ENCODE peak calls at places on chromosomes 7 and 10, in eight cellular contexts. One of them, this sample, is unnamed.

GRCh38 chr10:70508912-70509366 is 30.4 kb downstream of the PALD1 start:
- DNase-seq in tibial artery: peak; percentile 81
- DNase-seq in AG08395: peak; percentile 58
- DNase-seq in stimulated activated CD4-positive, alpha-beta T cell treated with anti-CD3 and anti-CD28 coated beads, Interleukin-15, amount 100 ng/mL, for 24 hours: no peak
- DNase-seq in HCT116: no peak
- DNase-seq in OCI-M1: no peak
- DNase-seq in K562: no peak
- DNase-seq in amniotic stem cell: no peak
- DNase-seq in this sample: no peak

GRCh38 chr7:1531263-1531978 is 919 bp downstream of the MAFK start:
- DNase-seq in HCT116: no peak
- DNase-seq in AG08395: no peak
- DNase-seq in stimulated activated CD4-positive, alpha-beta T cell treated with anti-CD3 and anti-CD28 coated beads, Interleukin-15, amount 100 ng/mL, for 24 hours: peak; percentile 39
- DNase-seq in tibial artery: peak; percentile 82
- DNase-seq in OCI-M1: peak; percentile 2
- DNase-seq in amniotic stem cell: no peak
- DNase-seq in K562: no peak
- DNase-seq in this sample: no peak

GRCh38 chr10:119253433-119254174 is 46.2 kb downstream of the GRK5 start:
- DNase-seq in AG08395: peak; percentile 93
- DNase-seq in HCT116: peak; percentile 97
- DNase-seq in OCI-M1: no peak
- DNase-seq in tibial artery: peak; percentile 95
- DNase-seq in K562: no peak
- DNase-seq in amniotic stem cell: peak; percentile 92
- DNase-seq in stimulated activated CD4-positive, alpha-beta T cell treated with anti-CD3 and anti-CD28 coated beads, Interleukin-15, amount 100 ng/mL, for 24 hours: peak; percentile 80
- DNase-seq in this sample: no peak

GRCh38 chr10:24465124-24465874 is 256.4 kb downstream of the KIAA1217 start:
- DNase-seq in tibial artery: no peak
- DNase-seq in stimulated activated CD4-positive, alpha-beta T cell treated with anti-CD3 and anti-CD28 coated beads, Interleukin-15, amount 100 ng/mL, for 24 hours: no peak
- DNase-seq in OCI-M1: no peak
- DNase-seq in amniotic stem cell: no peak
- DNase-seq in HCT116: no peak
- DNase-seq in AG08395: peak; percentile 84
- DNase-seq in K562: no peak
- DNase-seq in this sample: no peak

GRCh38 chr7:66748791-66749190 is 8.3 kb downstream of the RABGEF1 start:
- DNase-seq in tibial artery: no peak
- DNase-seq in stimulated activated CD4-positive, alpha-beta T cell treated with anti-CD3 and anti-CD28 coated beads, Interleukin-15, amount 100 ng/mL, for 24 hours: no peak
- DNase-seq in AG08395: no peak
- DNase-seq in amniotic stem cell: no peak
- DNase-seq in HCT116: no peak
- DNase-seq in K562: no peak
- DNase-seq in OCI-M1: no peak
- DNase-seq in this sample: no peak

GRCh38 chr7:105685099-105685609 is 103.9 kb upstream of the EFCAB10 start:
- DNase-seq in OCI-M1: no peak
- DNase-seq in AG08395: no peak
- DNase-seq in HCT116: no peak
- DNase-seq in amniotic stem cell: no peak
- DNase-seq in tibial artery: no peak
- DNase-seq in stimulated activated CD4-positive, alpha-beta T cell treated with anti-CD3 and anti-CD28 coated beads, Interleukin-15, amount 100 ng/mL, for 24 hours: no peak
- DNase-seq in K562: no peak
- DNase-seq in this sample: no peak

GRCh38 chr7:7704867-7705266 is 13.5 kb downstream of the RPA3 start:
- DNase-seq in stimulated activated CD4-positive, alpha-beta T cell treated with anti-CD3 and anti-CD28 coated beads, Interleukin-15, amount 100 ng/mL, for 24 hours: no peak
- DNase-seq in HCT116: no peak
- DNase-seq in K562: no peak
- DNase-seq in tibial artery: no peak
- DNase-seq in OCI-M1: no peak
- DNase-seq in AG08395: no peak
- DNase-seq in amniotic stem cell: no peak
- DNase-seq in this sample: no peak

GRCh38 chr7:41046221-41046761 is 656.6 kb downstream of the INHBA start:
- DNase-seq in tibial artery: no peak
- DNase-seq in HCT116: no peak
- DNase-seq in OCI-M1: no peak
- DNase-seq in AG08395: no peak
- DNase-seq in K562: no peak
- DNase-seq in amniotic stem cell: no peak
- DNase-seq in stimulated activated CD4-positive, alpha-beta T cell treated with anti-CD3 and anti-CD28 coated beads, Interleukin-15, amount 100 ng/mL, for 24 hours: no peak
- DNase-seq in this sample: no peak

GRCh38 chr7:41006591-41006990 is 696.3 kb downstream of the INHBA start:
- DNase-seq in AG08395: no peak
- DNase-seq in amniotic stem cell: no peak
- DNase-seq in HCT116: peak; percentile 48
- DNase-seq in stimulated activated CD4-positive, alpha-beta T cell treated with anti-CD3 and anti-CD28 coated beads, Interleukin-15, amount 100 ng/mL, for 24 hours: no peak
- DNase-seq in K562: no peak
- DNase-seq in OCI-M1: no peak
- DNase-seq in tibial artery: no peak
- DNase-seq in this sample: no peak

GRCh38 chr10:110061687-110062086 is 53.9 kb downstream of the ADD3 start:
- DNase-seq in K562: no peak
- DNase-seq in HCT116: no peak
- DNase-seq in stimulated activated CD4-positive, alpha-beta T cell treated with anti-CD3 and anti-CD28 coated beads, Interleukin-15, amount 100 ng/mL, for 24 hours: no peak
- DNase-seq in tibial artery: no peak
- DNase-seq in OCI-M1: no peak
- DNase-seq in amniotic stem cell: no peak
- DNase-seq in AG08395: no peak
- DNase-seq in this sample: no peak

GRCh38 chr10:58299580-58299979 is 30.6 kb downstream of the CISD1 start:
- DNase-seq in tibial artery: no peak
- DNase-seq in OCI-M1: peak; percentile 91
- DNase-seq in AG08395: peak; percentile 66
- DNase-seq in amniotic stem cell: peak; percentile 22
- DNase-seq in K562: peak; percentile 83
- DNase-seq in HCT116: peak; percentile 38
- DNase-seq in stimulated activated CD4-positive, alpha-beta T cell treated with anti-CD3 and anti-CD28 coated beads, Interleukin-15, amount 100 ng/mL, for 24 hours: peak; percentile 69
- DNase-seq in this sample: peak; percentile 42

GRCh38 chr10:50561816-50562215 is 61.9 kb downstream of the SGMS1 start:
- DNase-seq in stimulated activated CD4-positive, alpha-beta T cell treated with anti-CD3 and anti-CD28 coated beads, Interleukin-15, amount 100 ng/mL, for 24 hours: no peak
- DNase-seq in amniotic stem cell: no peak
- DNase-seq in HCT116: no peak
- DNase-seq in OCI-M1: peak; percentile 59
- DNase-seq in AG08395: no peak
- DNase-seq in tibial artery: no peak
- DNase-seq in K562: peak; percentile 69
- DNase-seq in this sample: no peak

GRCh38 chr10:36119439-36119838 is 477.3 kb upstream of the FZD8 start:
- DNase-seq in amniotic stem cell: no peak
- DNase-seq in tibial artery: peak; percentile 69
- DNase-seq in stimulated activated CD4-positive, alpha-beta T cell treated with anti-CD3 and anti-CD28 coated beads, Interleukin-15, amount 100 ng/mL, for 24 hours: no peak
- DNase-seq in AG08395: no peak
- DNase-seq in OCI-M1: no peak
- DNase-seq in K562: no peak
- DNase-seq in HCT116: no peak
- DNase-seq in this sample: no peak

GRCh38 chr7:125253454-125254182 is 324.0 kb upstream of the POT1 start:
- DNase-seq in amniotic stem cell: no peak
- DNase-seq in HCT116: no peak
- DNase-seq in AG08395: no peak
- DNase-seq in tibial artery: no peak
- DNase-seq in stimulated activated CD4-positive, alpha-beta T cell treated with anti-CD3 and anti-CD28 coated beads, Interleukin-15, amount 100 ng/mL, for 24 hours: no peak
- DNase-seq in OCI-M1: no peak
- DNase-seq in K562: no peak
- DNase-seq in this sample: no peak

GRCh38 chr7:72032934-72033333 is 379.2 kb downstream of the CALN1 start:
- DNase-seq in HCT116: no peak
- DNase-seq in stimulated activated CD4-positive, alpha-beta T cell treated with anti-CD3 and anti-CD28 coated beads, Interleukin-15, amount 100 ng/mL, for 24 hours: no peak
- DNase-seq in amniotic stem cell: no peak
- DNase-seq in tibial artery: no peak
- DNase-seq in AG08395: no peak
- DNase-seq in OCI-M1: no peak
- DNase-seq in K562: no peak
- DNase-seq in this sample: no peak

GRCh38 chr7:45665172-45665571 is 91.0 kb downstream of the ADCY1 start:
- DNase-seq in tibial artery: no peak
- DNase-seq in stimulated activated CD4-positive, alpha-beta T cell treated with anti-CD3 and anti-CD28 coated beads, Interleukin-15, amount 100 ng/mL, for 24 hours: no peak
- DNase-seq in AG08395: no peak
- DNase-seq in OCI-M1: no peak
- DNase-seq in HCT116: no peak
- DNase-seq in K562: no peak
- DNase-seq in amniotic stem cell: no peak
- DNase-seq in this sample: no peak

GRCh38 chr10:17232276-17232987 is 4.4 kb downstream of the VIM start:
- DNase-seq in tibial artery: no peak
- DNase-seq in HCT116: no peak
- DNase-seq in K562: no peak
- DNase-seq in amniotic stem cell: no peak
- DNase-seq in stimulated activated CD4-positive, alpha-beta T cell treated with anti-CD3 and anti-CD28 coated beads, Interleukin-15, amount 100 ng/mL, for 24 hours: no peak
- DNase-seq in AG08395: no peak
- DNase-seq in OCI-M1: no peak
- DNase-seq in this sample: no peak

GRCh38 chr7:91310829-91311460 is 46.7 kb downstream of the FZD1 start:
- DNase-seq in amniotic stem cell: no peak
- DNase-seq in OCI-M1: no peak
- DNase-seq in stimulated activated CD4-positive, alpha-beta T cell treated with anti-CD3 and anti-CD28 coated beads, Interleukin-15, amount 100 ng/mL, for 24 hours: no peak
- DNase-seq in tibial artery: peak; percentile 69
- DNase-seq in HCT116: no peak
- DNase-seq in AG08395: peak; percentile 62
- DNase-seq in K562: no peak
- DNase-seq in this sample: no peak